ENCODE peak calls at places on chromosomes 7 and 10, in ten cellular contexts. One of them, this sample, is unnamed.
A peak's percentile ranks its signal among the peaks of the same experiment; 100 is the strongest.

GRCh38 chr7:2864999-2865670 is 21.0 kb upstream of the GNA12 start:
- DNase-seq in astrocyte of the spinal cord: peak; percentile 65
- DNase-seq in astrocyte of the cerebellum: peak; percentile 65
- DNase-seq in cardiac fibroblast: peak; percentile 79
- DNase-seq in A549: peak; percentile 69
- DNase-seq in CD8-positive, alpha-beta T cell: peak; percentile 51
- DNase-seq in Panc1: peak; percentile 65
- DNase-seq in foreskin fibroblast: peak; percentile 88
- DNase-seq in WTC11: peak; percentile 84
- DNase-seq in adrenal gland: peak; percentile 78
- DNase-seq in this sample: no peak

GRCh38 chr7:2087744-2088143 is 145.0 kb downstream of the MAD1L1 start:
- DNase-seq in CD8-positive, alpha-beta T cell: no peak
- DNase-seq in WTC11: no peak
- DNase-seq in adrenal gland: no peak
- DNase-seq in cardiac fibroblast: no peak
- DNase-seq in foreskin fibroblast: no peak
- DNase-seq in astrocyte of the spinal cord: no peak
- DNase-seq in astrocyte of the cerebellum: no peak
- DNase-seq in Panc1: no peak
- DNase-seq in A549: no peak
- DNase-seq in this sample: no peak

GRCh38 chr10:116082211-116082610 is 190.8 kb downstream of the GFRA1 start:
- DNase-seq in astrocyte of the spinal cord: peak; percentile 30
- DNase-seq in adrenal gland: no peak
- DNase-seq in foreskin fibroblast: no peak
- DNase-seq in astrocyte of the cerebellum: peak; percentile 49
- DNase-seq in WTC11: no peak
- DNase-seq in CD8-positive, alpha-beta T cell: no peak
- DNase-seq in A549: no peak
- DNase-seq in Panc1: no peak
- DNase-seq in cardiac fibroblast: no peak
- DNase-seq in this sample: no peak

GRCh38 chr10:93751832-93752231 is 5.9 kb upstream of the LGI1 start:
- DNase-seq in Panc1: no peak
- DNase-seq in foreskin fibroblast: peak; percentile 55
- DNase-seq in adrenal gland: peak; percentile 15
- DNase-seq in WTC11: peak; percentile 42
- DNase-seq in astrocyte of the spinal cord: peak; percentile 22
- DNase-seq in A549: peak; percentile 45
- DNase-seq in CD8-positive, alpha-beta T cell: no peak
- DNase-seq in astrocyte of the cerebellum: no peak
- DNase-seq in cardiac fibroblast: peak; percentile 36
- DNase-seq in this sample: no peak

GRCh38 chr10:69572159-69573055 is 815 bp downstream of the NEUROG3 start:
- DNase-seq in astrocyte of the spinal cord: no peak
- DNase-seq in A549: no peak
- DNase-seq in foreskin fibroblast: no peak
- DNase-seq in WTC11: no peak
- DNase-seq in astrocyte of the cerebellum: no peak
- DNase-seq in cardiac fibroblast: no peak
- DNase-seq in CD8-positive, alpha-beta T cell: no peak
- DNase-seq in adrenal gland: no peak
- DNase-seq in Panc1: no peak
- DNase-seq in this sample: no peak

GRCh38 chr10:60140681-60141632 is 234.6 kb upstream of the CCDC6 start:
- DNase-seq in astrocyte of the spinal cord: peak; percentile 62
- DNase-seq in CD8-positive, alpha-beta T cell: no peak
- DNase-seq in adrenal gland: peak; percentile 58
- DNase-seq in A549: peak; percentile 52
- DNase-seq in astrocyte of the cerebellum: no peak
- DNase-seq in cardiac fibroblast: peak; percentile 61
- DNase-seq in Panc1: no peak
- DNase-seq in WTC11: peak; percentile 48
- DNase-seq in foreskin fibroblast: peak; percentile 18
- DNase-seq in this sample: no peak

GRCh38 chr10:122343135-122343800 is 31.2 kb upstream of the PLEKHA1 start:
- DNase-seq in astrocyte of the spinal cord: no peak
- DNase-seq in A549: no peak
- DNase-seq in foreskin fibroblast: no peak
- DNase-seq in CD8-positive, alpha-beta T cell: no peak
- DNase-seq in cardiac fibroblast: no peak
- DNase-seq in adrenal gland: no peak
- DNase-seq in astrocyte of the cerebellum: no peak
- DNase-seq in Panc1: no peak
- DNase-seq in WTC11: no peak
- DNase-seq in this sample: no peak

GRCh38 chr10:11921800-11922387 is 98.7 kb downstream of the PROSER2 start:
- DNase-seq in foreskin fibroblast: no peak
- DNase-seq in WTC11: no peak
- DNase-seq in adrenal gland: no peak
- DNase-seq in cardiac fibroblast: peak; percentile 16
- DNase-seq in astrocyte of the spinal cord: no peak
- DNase-seq in Panc1: no peak
- DNase-seq in astrocyte of the cerebellum: no peak
- DNase-seq in A549: no peak
- DNase-seq in CD8-positive, alpha-beta T cell: no peak
- DNase-seq in this sample: no peak

GRCh38 chr7:28169166-28169713 is 11.4 kb downstream of the JAZF1 start:
- DNase-seq in WTC11: no peak
- DNase-seq in foreskin fibroblast: peak; percentile 62
- DNase-seq in adrenal gland: no peak
- DNase-seq in CD8-positive, alpha-beta T cell: no peak
- DNase-seq in Panc1: no peak
- DNase-seq in cardiac fibroblast: no peak
- DNase-seq in astrocyte of the spinal cord: no peak
- DNase-seq in A549: no peak
- DNase-seq in astrocyte of the cerebellum: no peak
- DNase-seq in this sample: no peak

GRCh38 chr10:126905776-126906703 is 812 bp downstream of the DOCK1 start:
- DNase-seq in Panc1: no peak
- DNase-seq in adrenal gland: peak; percentile 32
- DNase-seq in cardiac fibroblast: peak; percentile 35
- DNase-seq in astrocyte of the cerebellum: no peak
- DNase-seq in astrocyte of the spinal cord: peak; percentile 43
- DNase-seq in foreskin fibroblast: peak; percentile 74
- DNase-seq in CD8-positive, alpha-beta T cell: no peak
- DNase-seq in WTC11: peak; percentile 60
- DNase-seq in A549: peak; percentile 30
- DNase-seq in this sample: peak; percentile 76

GRCh38 chr7:479948-480499 is 39.6 kb downstream of the PDGFA start:
- DNase-seq in adrenal gland: no peak
- DNase-seq in CD8-positive, alpha-beta T cell: no peak
- DNase-seq in astrocyte of the spinal cord: no peak
- DNase-seq in WTC11: peak; percentile 22
- DNase-seq in cardiac fibroblast: no peak
- DNase-seq in A549: no peak
- DNase-seq in foreskin fibroblast: no peak
- DNase-seq in Panc1: no peak
- DNase-seq in astrocyte of the cerebellum: no peak
- DNase-seq in this sample: no peak

GRCh38 chr7:73839290-73839689 is 3.0 kb downstream of the METTL27 start:
- DNase-seq in CD8-positive, alpha-beta T cell: no peak
- DNase-seq in WTC11: no peak
- DNase-seq in foreskin fibroblast: no peak
- DNase-seq in A549: no peak
- DNase-seq in astrocyte of the cerebellum: no peak
- DNase-seq in Panc1: no peak
- DNase-seq in adrenal gland: no peak
- DNase-seq in cardiac fibroblast: no peak
- DNase-seq in astrocyte of the spinal cord: no peak
- DNase-seq in this sample: no peak

GRCh38 chr10:80497187-80498038 is 40.3 kb upstream of the SH2D4B start:
- DNase-seq in WTC11: no peak
- DNase-seq in cardiac fibroblast: peak; percentile 92
- DNase-seq in A549: no peak
- DNase-seq in astrocyte of the cerebellum: peak; percentile 88
- DNase-seq in astrocyte of the spinal cord: peak; percentile 52
- DNase-seq in foreskin fibroblast: peak; percentile 90
- DNase-seq in adrenal gland: peak; percentile 40
- DNase-seq in Panc1: no peak
- DNase-seq in CD8-positive, alpha-beta T cell: no peak
- DNase-seq in this sample: no peak

GRCh38 chr10:30827531-30828120 is 198.1 kb upstream of the LYZL2 start:
- DNase-seq in foreskin fibroblast: peak; percentile 90
- DNase-seq in Panc1: no peak
- DNase-seq in CD8-positive, alpha-beta T cell: no peak
- DNase-seq in astrocyte of the spinal cord: peak; percentile 35
- DNase-seq in A549: no peak
- DNase-seq in WTC11: no peak
- DNase-seq in astrocyte of the cerebellum: no peak
- DNase-seq in cardiac fibroblast: peak; percentile 79
- DNase-seq in adrenal gland: no peak
- DNase-seq in this sample: no peak

GRCh38 chr10:30828680-30829079 is 199.1 kb upstream of the LYZL2 start:
- DNase-seq in WTC11: no peak
- DNase-seq in A549: no peak
- DNase-seq in astrocyte of the spinal cord: no peak
- DNase-seq in cardiac fibroblast: peak; percentile 69
- DNase-seq in CD8-positive, alpha-beta T cell: no peak
- DNase-seq in foreskin fibroblast: no peak
- DNase-seq in astrocyte of the cerebellum: no peak
- DNase-seq in Panc1: no peak
- DNase-seq in adrenal gland: peak; percentile 17
- DNase-seq in this sample: no peak

GRCh38 chr10:30829921-30830671 is 200.5 kb upstream of the LYZL2 start:
- DNase-seq in WTC11: no peak
- DNase-seq in foreskin fibroblast: peak; percentile 80
- DNase-seq in A549: no peak
- DNase-seq in astrocyte of the cerebellum: no peak
- DNase-seq in cardiac fibroblast: no peak
- DNase-seq in CD8-positive, alpha-beta T cell: no peak
- DNase-seq in astrocyte of the spinal cord: peak; percentile 40
- DNase-seq in adrenal gland: no peak
- DNase-seq in Panc1: no peak
- DNase-seq in this sample: no peak

GRCh38 chr10:30826679-30827078 is 197.1 kb upstream of the LYZL2 start:
- DNase-seq in CD8-positive, alpha-beta T cell: no peak
- DNase-seq in WTC11: no peak
- DNase-seq in cardiac fibroblast: no peak
- DNase-seq in astrocyte of the spinal cord: no peak
- DNase-seq in foreskin fibroblast: no peak
- DNase-seq in adrenal gland: no peak
- DNase-seq in Panc1: no peak
- DNase-seq in A549: no peak
- DNase-seq in astrocyte of the cerebellum: no peak
- DNase-seq in this sample: no peak

GRCh38 chr10:30828227-30828626 is 198.7 kb upstream of the LYZL2 start:
- DNase-seq in foreskin fibroblast: peak; percentile 52
- DNase-seq in astrocyte of the cerebellum: no peak
- DNase-seq in WTC11: no peak
- DNase-seq in astrocyte of the spinal cord: no peak
- DNase-seq in cardiac fibroblast: no peak
- DNase-seq in A549: no peak
- DNase-seq in adrenal gland: no peak
- DNase-seq in CD8-positive, alpha-beta T cell: no peak
- DNase-seq in Panc1: no peak
- DNase-seq in this sample: no peak
- TF ChIP-seq CTCF in foreskin fibroblast: no peak
- TF ChIP-seq CTCF in astrocyte of the cerebellum: no peak
- TF ChIP-seq CTCF in WTC11: no peak
- TF ChIP-seq CTCF in astrocyte of the spinal cord: no peak
- TF ChIP-seq CTCF in cardiac fibroblast: no peak
- TF ChIP-seq CTCF in A549: no peak
- TF ChIP-seq CTCF in adrenal gland: no peak
- TF ChIP-seq CTCF in CD8-positive, alpha-beta T cell: no peak
- TF ChIP-seq CTCF in Panc1: no peak
- TF ChIP-seq CTCF in this sample: no peak

GRCh38 chr10:14905890-14906289 is 27.2 kb downstream of the SUV39H2 start:
- DNase-seq in WTC11: no peak
- DNase-seq in A549: no peak
- DNase-seq in astrocyte of the cerebellum: no peak
- DNase-seq in foreskin fibroblast: no peak
- DNase-seq in astrocyte of the spinal cord: no peak
- DNase-seq in Panc1: no peak
- DNase-seq in CD8-positive, alpha-beta T cell: no peak
- DNase-seq in adrenal gland: no peak
- DNase-seq in cardiac fibroblast: no peak
- DNase-seq in this sample: no peak

GRCh38 chr10:14904864-14905263 is 26.2 kb downstream of the SUV39H2 start:
- DNase-seq in astrocyte of the spinal cord: no peak
- DNase-seq in cardiac fibroblast: no peak
- DNase-seq in adrenal gland: no peak
- DNase-seq in CD8-positive, alpha-beta T cell: no peak
- DNase-seq in WTC11: no peak
- DNase-seq in foreskin fibroblast: no peak
- DNase-seq in Panc1: no peak
- DNase-seq in astrocyte of the cerebellum: no peak
- DNase-seq in A549: no peak
- DNase-seq in this sample: no peak

GRCh38 chr10:14906765-14907164 is 28.1 kb downstream of the SUV39H2 start:
- DNase-seq in astrocyte of the cerebellum: no peak
- DNase-seq in WTC11: no peak
- DNase-seq in A549: no peak
- DNase-seq in cardiac fibroblast: no peak
- DNase-seq in astrocyte of the spinal cord: no peak
- DNase-seq in foreskin fibroblast: no peak
- DNase-seq in CD8-positive, alpha-beta T cell: no peak
- DNase-seq in adrenal gland: no peak
- DNase-seq in Panc1: no peak
- DNase-seq in this sample: no peak

GRCh38 chr10:14909101-14909500 is 30.4 kb downstream of the SUV39H2 start:
- DNase-seq in A549: no peak
- DNase-seq in WTC11: no peak
- DNase-seq in Panc1: no peak
- DNase-seq in foreskin fibroblast: no peak
- DNase-seq in CD8-positive, alpha-beta T cell: no peak
- DNase-seq in astrocyte of the cerebellum: no peak
- DNase-seq in astrocyte of the spinal cord: no peak
- DNase-seq in adrenal gland: no peak
- DNase-seq in cardiac fibroblast: no peak
- DNase-seq in this sample: no peak

GRCh38 chr10:14904316-14904732 is 25.7 kb downstream of the SUV39H2 start:
- DNase-seq in A549: peak; percentile 43
- DNase-seq in WTC11: no peak
- DNase-seq in CD8-positive, alpha-beta T cell: no peak
- DNase-seq in astrocyte of the spinal cord: peak; percentile 35
- DNase-seq in cardiac fibroblast: peak; percentile 53
- DNase-seq in adrenal gland: peak; percentile 28
- DNase-seq in foreskin fibroblast: peak; percentile 51
- DNase-seq in astrocyte of the cerebellum: no peak
- DNase-seq in Panc1: peak; percentile 8
- DNase-seq in this sample: no peak
- TF ChIP-seq CTCF in A549: peak; percentile 32
- TF ChIP-seq CTCF in WTC11: no peak
- TF ChIP-seq CTCF in CD8-positive, alpha-beta T cell: peak; percentile 76
- TF ChIP-seq CTCF in astrocyte of the spinal cord: peak; percentile 61
- TF ChIP-seq CTCF in cardiac fibroblast: peak; percentile 55
- TF ChIP-seq CTCF in adrenal gland: peak; percentile 66
- TF ChIP-seq CTCF in foreskin fibroblast: peak; percentile 49
- TF ChIP-seq CTCF in astrocyte of the cerebellum: peak; percentile 45
- TF ChIP-seq CTCF in Panc1: peak; percentile 52
- TF ChIP-seq CTCF in this sample: peak; percentile 81

GRCh38 chr7:127250312-127251047 is 2.3 kb downstream of the GRM8 start:
- DNase-seq in WTC11: no peak
- DNase-seq in cardiac fibroblast: no peak
- DNase-seq in adrenal gland: no peak
- DNase-seq in A549: peak; percentile 4
- DNase-seq in Panc1: no peak
- DNase-seq in astrocyte of the spinal cord: no peak
- DNase-seq in astrocyte of the cerebellum: no peak
- DNase-seq in CD8-positive, alpha-beta T cell: no peak
- DNase-seq in foreskin fibroblast: peak; percentile 12
- DNase-seq in this sample: no peak
- TF ChIP-seq CTCF in WTC11: no peak
- TF ChIP-seq CTCF in cardiac fibroblast: no peak
- TF ChIP-seq CTCF in adrenal gland: no peak
- TF ChIP-seq CTCF in A549: no peak
- TF ChIP-seq CTCF in Panc1: peak; percentile 17
- TF ChIP-seq CTCF in astrocyte of the spinal cord: no peak
- TF ChIP-seq CTCF in astrocyte of the cerebellum: no peak
- TF ChIP-seq CTCF in CD8-positive, alpha-beta T cell: no peak
- TF ChIP-seq CTCF in foreskin fibroblast: no peak
- TF ChIP-seq CTCF in this sample: no peak

GRCh38 chr10:27446091-27446918 is 57.8 kb upstream of the RAB18 start:
- DNase-seq in astrocyte of the cerebellum: no peak
- DNase-seq in adrenal gland: no peak
- DNase-seq in foreskin fibroblast: peak; percentile 48
- DNase-seq in astrocyte of the spinal cord: peak; percentile 48
- DNase-seq in Panc1: no peak
- DNase-seq in cardiac fibroblast: peak; percentile 52
- DNase-seq in WTC11: no peak
- DNase-seq in A549: peak; percentile 31
- DNase-seq in CD8-positive, alpha-beta T cell: no peak
- DNase-seq in this sample: no peak
- TF ChIP-seq CTCF in astrocyte of the cerebellum: no peak
- TF ChIP-seq CTCF in adrenal gland: peak; percentile 58
- TF ChIP-seq CTCF in foreskin fibroblast: peak; percentile 28
- TF ChIP-seq CTCF in astrocyte of the spinal cord: peak; percentile 47
- TF ChIP-seq CTCF in Panc1: peak; percentile 45
- TF ChIP-seq CTCF in cardiac fibroblast: peak; percentile 29
- TF ChIP-seq CTCF in WTC11: peak; percentile 17
- TF ChIP-seq CTCF in A549: peak; percentile 52
- TF ChIP-seq CTCF in CD8-positive, alpha-beta T cell: peak; percentile 61
- TF ChIP-seq CTCF in this sample: peak; percentile 73